ENCODE peak calls at places on chromosomes 5 and 9, in four cellular contexts. One of them, this sample, is unnamed.

GRCh38 chr9:120878188-120879130 is 1.5 kb upstream of the PHF19 start:
- DNase-seq in IMR-90: no peak
- DNase-seq in H1: no peak
- DNase-seq in mesendoderm: no peak
- DNase-seq in this sample: no peak

GRCh38 chr5:64417390-64417789 is 88.4 kb upstream of the RGS7BP start:
- DNase-seq in IMR-90: no peak
- DNase-seq in H1: no peak
- DNase-seq in mesendoderm: peak; percentile 48
- DNase-seq in this sample: peak; percentile 60

GRCh38 chr5:72096602-72097205 is 10.6 kb upstream of the MAP1B start:
- DNase-seq in IMR-90: no peak
- DNase-seq in H1: no peak
- DNase-seq in mesendoderm: no peak
- DNase-seq in this sample: no peak

GRCh38 chr5:41921874-41922273 is 3.2 kb upstream of the FBXO4 start:
- DNase-seq in IMR-90: peak; percentile 60
- DNase-seq in H1: no peak
- DNase-seq in mesendoderm: peak; percentile 2
- DNase-seq in this sample: no peak

GRCh38 chr5:43171926-43172325 is 20.1 kb upstream of the NIM1K start:
- DNase-seq in IMR-90: peak; percentile 38
- DNase-seq in H1: no peak
- DNase-seq in mesendoderm: no peak
- DNase-seq in this sample: no peak

GRCh38 chr5:132079081-132079480 is 5.5 kb downstream of the CSF2 start:
- DNase-seq in IMR-90: no peak
- DNase-seq in H1: no peak
- DNase-seq in mesendoderm: no peak
- DNase-seq in this sample: no peak

GRCh38 chr5:35319231-35320002 is 89.1 kb upstream of the PRLR start:
- DNase-seq in IMR-90: peak; percentile 2
- DNase-seq in H1: no peak
- DNase-seq in mesendoderm: no peak
- DNase-seq in this sample: no peak

GRCh38 chr5:138661991-138662434 is 86.8 kb upstream of the HSPA9 start:
- DNase-seq in IMR-90: no peak
- DNase-seq in H1: no peak
- DNase-seq in mesendoderm: no peak
- DNase-seq in this sample: no peak

GRCh38 chr9:109497193-109498165 is 628 bp downstream of the PTPN3 start:
- DNase-seq in IMR-90: no peak
- DNase-seq in H1: no peak
- DNase-seq in mesendoderm: no peak
- DNase-seq in this sample: no peak

DNA sequence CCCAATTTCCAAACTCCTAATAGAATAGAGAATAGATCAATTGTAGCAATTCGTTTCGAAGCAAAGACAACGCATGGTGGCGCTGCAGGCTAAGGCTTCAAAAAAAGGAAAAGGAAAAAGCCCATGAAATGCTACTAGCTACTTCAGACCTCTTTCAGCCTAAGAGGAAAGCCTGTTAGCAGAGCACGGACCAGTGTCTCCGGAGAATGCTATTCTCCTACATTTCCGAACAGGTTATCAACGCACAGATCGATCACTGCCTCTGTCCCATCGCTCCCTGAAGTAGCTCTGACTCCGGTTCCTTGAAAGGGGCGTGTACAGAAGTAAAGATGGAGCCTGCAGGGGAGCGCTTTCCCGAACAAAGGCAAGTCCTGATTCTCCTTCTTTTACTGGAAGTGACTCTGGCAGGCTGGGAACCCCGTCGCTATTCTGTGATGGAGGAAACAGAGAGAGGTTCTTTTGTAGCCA is at the start of gene PCDHB15:
- DNase-seq in IMR-90: no peak
- DNase-seq in H1: no peak
- DNase-seq in mesendoderm: peak; percentile 82
- DNase-seq in this sample: peak; percentile 65
- H4K8ac ChIP-seq in IMR-90: no peak within 1 kb of the TSS
- H4K8ac ChIP-seq in H1: no peak within 1 kb of the TSS
- H4K8ac ChIP-seq in mesendoderm: no peak within 1 kb of the TSS
- H4K8ac ChIP-seq in this sample: no peak within 1 kb of the TSS

DNA sequence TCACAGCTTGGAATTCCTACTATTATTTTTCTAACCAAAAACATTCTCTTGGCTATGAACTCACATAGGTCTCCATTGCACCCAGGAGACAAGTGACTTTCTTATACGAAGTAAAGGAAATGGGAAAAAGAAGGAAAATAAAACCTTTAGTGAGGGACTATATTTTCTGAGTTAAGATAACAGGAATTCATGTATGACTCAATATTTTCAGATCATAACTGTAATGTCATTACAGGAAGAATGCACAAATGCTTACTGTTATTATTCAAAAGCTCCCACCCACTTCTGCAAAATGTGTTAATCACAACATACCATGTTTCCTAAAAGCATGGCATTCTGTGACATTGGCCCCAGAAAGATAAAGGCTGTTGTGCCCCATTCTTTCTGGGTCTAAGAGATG is 77.2 kb downstream of the ABCA1 start:
- DNase-seq in IMR-90: peak; percentile 36
- DNase-seq in H1: no peak
- DNase-seq in mesendoderm: no peak
- DNase-seq in this sample: no peak
- H4K5ac ChIP-seq in IMR-90: no peak overlapping the region
- H4K5ac ChIP-seq in H1: no peak overlapping the region
- H4K5ac ChIP-seq in mesendoderm: no peak overlapping the region
- H4K5ac ChIP-seq in this sample: no peak overlapping the region

GRCh38 chr9:90808890-90809685 is 7.5 kb downstream of the SYK start:
- DNase-seq in IMR-90: no peak
- DNase-seq in H1: no peak
- DNase-seq in mesendoderm: no peak
- DNase-seq in this sample: no peak
- H4K8ac ChIP-seq in IMR-90: no peak overlapping the region
- H4K8ac ChIP-seq in H1: no peak overlapping the region
- H4K8ac ChIP-seq in mesendoderm: no peak overlapping the region
- H4K8ac ChIP-seq in this sample: no peak overlapping the region

GRCh38 chr5:170201311-170201710 is 31.5 kb upstream of the C5orf58 start:
- DNase-seq in IMR-90: no peak
- DNase-seq in H1: no peak
- DNase-seq in mesendoderm: no peak
- DNase-seq in this sample: no peak
- H4K5ac ChIP-seq in IMR-90: no peak overlapping the region
- H4K5ac ChIP-seq in H1: no peak overlapping the region
- H4K5ac ChIP-seq in mesendoderm: no peak overlapping the region
- H4K5ac ChIP-seq in this sample: no peak overlapping the region

GRCh38 chr9:129548571-129549135 is 72.2 kb downstream of the C9orf50 start:
- DNase-seq in IMR-90: no peak
- DNase-seq in H1: no peak
- DNase-seq in mesendoderm: no peak
- DNase-seq in this sample: no peak
- H4K8ac ChIP-seq in IMR-90: no peak overlapping the region
- H4K8ac ChIP-seq in H1: no peak overlapping the region
- H4K8ac ChIP-seq in mesendoderm: no peak overlapping the region
- H4K8ac ChIP-seq in this sample: no peak overlapping the region

GRCh38 chr9:131812116-131812790 is 72.4 kb upstream of the RAPGEF1 start:
- DNase-seq in IMR-90: no peak
- DNase-seq in H1: no peak
- DNase-seq in mesendoderm: no peak
- DNase-seq in this sample: no peak

GRCh38 chr9:131810351-131811170 is 70.7 kb upstream of the RAPGEF1 start:
- DNase-seq in IMR-90: no peak
- DNase-seq in H1: no peak
- DNase-seq in mesendoderm: no peak
- DNase-seq in this sample: no peak

GRCh38 chr9:131809941-131810344 is 70.1 kb upstream of the RAPGEF1 start:
- DNase-seq in IMR-90: peak; percentile 72
- DNase-seq in H1: no peak
- DNase-seq in mesendoderm: no peak
- DNase-seq in this sample: no peak

GRCh38 chr9:131813116-131813515 is 73.2 kb upstream of the RAPGEF1 start:
- DNase-seq in IMR-90: peak; percentile 61
- DNase-seq in H1: no peak
- DNase-seq in mesendoderm: no peak
- DNase-seq in this sample: no peak

GRCh38 chr9:131811405-131811804 is 71.5 kb upstream of the RAPGEF1 start:
- DNase-seq in IMR-90: no peak
- DNase-seq in H1: no peak
- DNase-seq in mesendoderm: no peak
- DNase-seq in this sample: no peak
- H4K5ac ChIP-seq in IMR-90: no peak overlapping the region
- H4K5ac ChIP-seq in H1: no peak overlapping the region
- H4K5ac ChIP-seq in mesendoderm: no peak overlapping the region
- H4K5ac ChIP-seq in this sample: no peak overlapping the region

DNA sequence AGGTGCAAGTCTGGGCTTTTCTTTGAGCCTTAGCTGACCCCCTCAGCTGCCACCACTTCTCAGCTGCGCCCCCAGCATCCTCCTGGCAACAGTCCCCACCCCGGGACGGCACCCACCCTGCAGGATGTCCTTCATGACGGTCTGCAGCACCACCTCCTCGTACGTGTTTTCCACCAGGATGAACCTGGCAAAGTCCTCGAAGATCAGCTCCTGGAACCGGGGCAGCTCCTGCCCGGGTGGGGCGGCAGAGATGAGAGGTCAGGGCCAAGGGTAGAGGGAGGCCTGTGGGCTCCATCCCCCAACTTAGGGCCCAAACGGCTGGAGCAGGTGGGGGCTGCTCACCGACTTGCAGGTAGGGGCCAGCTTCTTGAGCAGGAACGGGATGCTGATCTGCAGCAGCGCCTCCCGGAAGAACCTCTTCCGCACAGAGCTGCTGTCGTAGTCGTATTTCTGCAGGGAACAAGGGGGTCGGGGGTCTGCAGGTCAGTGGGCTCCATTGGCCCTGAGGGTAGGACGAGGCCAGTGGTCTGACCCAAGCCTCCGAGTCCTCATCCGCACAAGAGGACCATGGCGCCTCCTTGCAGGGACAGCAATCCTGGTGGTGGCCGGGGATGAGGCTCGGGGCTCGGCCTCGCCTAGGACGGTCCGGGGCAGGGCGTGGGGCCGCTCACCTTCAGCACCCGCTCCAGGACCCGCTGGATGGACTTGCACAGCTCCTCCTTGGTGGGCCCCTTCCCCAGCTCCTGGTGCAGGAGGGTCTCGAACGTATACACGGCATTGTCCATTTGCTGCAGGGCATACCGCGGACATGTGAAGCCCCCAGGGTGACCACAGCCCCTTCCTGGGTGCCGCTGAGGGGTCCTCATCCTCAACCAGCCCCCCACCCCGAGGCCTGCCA is 56.7 kb downstream of the LRSAM1 start:
- DNase-seq in IMR-90: no peak
- DNase-seq in H1: no peak
- DNase-seq in mesendoderm: no peak
- DNase-seq in this sample: no peak
- H4K8ac ChIP-seq in IMR-90: no peak overlapping the region
- H4K8ac ChIP-seq in H1: no peak overlapping the region
- H4K8ac ChIP-seq in mesendoderm: no peak overlapping the region
- H4K8ac ChIP-seq in this sample: no peak overlapping the region